ENCODE peak calls at places on chromosomes 16 and 17, in ten cellular contexts. C is activated naive CD8-positive, alpha-beta T cell treated with anti-CD3 and anti-CD28 coated beads for 36 hours; L is ovary; Z is posterior vena cava; E is heart left ventricle; U is AG04450; B is gastrocnemius medialis; X is NCI-H1048; O is H54; Y is LHCN-M2. F is an unnamed sample.

GRCh38 chr16:83744521-83744981 is 63.2 kb upstream of the HSBP1 start:
- DNase-seq in C (no peak), L (no peak), Z (peak), E (no peak), U (no peak), B (peak), X (no peak), O (peak), Y (peak), F (peak)

GRCh38 chr17:82671071-82671470 is 22.8 kb upstream of the WDR45B start:
- DNase-seq in C (no peak), L (no peak), Z (no peak), E (no peak), U (no peak), B (no peak), X (no peak), O (no peak), Y (no peak), F (no peak)

GRCh38 chr17:68601565-68602266 is 549 bp upstream of the FAM20A start:
- DNase-seq in C (no peak), L (peak), Z (no peak), E (peak), U (no peak), B (no peak), X (no peak), O (no peak), Y (no peak), F (no peak)

GRCh38 chr16:77877712-77878111 is 89.3 kb downstream of the VAT1L start:
- DNase-seq in C (no peak), L (no peak), Z (no peak), E (no peak), U (peak), B (no peak), X (no peak), O (peak), Y (no peak), F (no peak)

GRCh38 chr17:61002316-61002736 is 324.7 kb downstream of the BCAS3 start:
- DNase-seq in C (no peak), L (no peak), Z (no peak), E (no peak), U (peak), B (no peak), X (no peak), O (no peak), Y (peak), F (peak)

GRCh38 chr16:85765767-85766166 is 14.9 kb upstream of the C16orf74 start:
- DNase-seq in C (no peak), L (no peak), Z (no peak), E (no peak), U (no peak), B (no peak), X (no peak), O (no peak), Y (no peak), F (no peak)

GRCh38 chr17:10803830-10804498 is at the start of gene TMEM238L:
- DNase-seq in C (no peak), L (no peak), Z (no peak), E (no peak), U (no peak), B (no peak), X (no peak), O (no peak), Y (no peak), F (no peak)

GRCh38 chr17:7887482-7888183 is 956 bp upstream of the CHD3 start:
- DNase-seq in C (peak), L (peak), Z (peak), E (peak), U (peak), B (peak), X (peak), O (peak), Y (peak), F (peak)

GRCh38 chr17:73719588-73720071 is 75.4 kb upstream of the SDK2 start:
- DNase-seq in C (no peak), L (no peak), Z (no peak), E (peak), U (no peak), B (no peak), X (no peak), O (no peak), Y (no peak), F (no peak)

F was measured in kidney glomerular epithelial cell.